ENCODE peak calls at places on chromosome 11, in seven cellular contexts. One of them, this sample, is unnamed.

GRCh38 chr11:46277313-46277622 is 194 bp upstream of the CREB3L1 start:
- DNase-seq in spleen: no peak
- DNase-seq in T-helper 1 cell: no peak
- DNase-seq in activated CD8-positive, alpha-beta memory T cell treated with anti-CD3 and anti-CD28 coated beads for 24 hours: no peak
- DNase-seq in SHP77: peak
- DNase-seq in B cell: no peak
- DNase-seq in fibroblast of the aortic adventitia: peak
- DNase-seq in this sample: no peak

GRCh38 chr11:19398772-19399542 is 158.2 kb upstream of the E2F8 start:
- DNase-seq in fibroblast of the aortic adventitia: peak
- DNase-seq in B cell: no peak
- DNase-seq in SHP77: no peak
- DNase-seq in T-helper 1 cell: no peak
- DNase-seq in spleen: no peak
- DNase-seq in activated CD8-positive, alpha-beta memory T cell treated with anti-CD3 and anti-CD28 coated beads for 24 hours: no peak
- DNase-seq in this sample: no peak

GRCh38 chr11:88531776-88532175 is 194.2 kb upstream of the CTSC start:
- DNase-seq in activated CD8-positive, alpha-beta memory T cell treated with anti-CD3 and anti-CD28 coated beads for 24 hours: no peak
- DNase-seq in SHP77: no peak
- DNase-seq in spleen: no peak
- DNase-seq in fibroblast of the aortic adventitia: no peak
- DNase-seq in T-helper 1 cell: no peak
- DNase-seq in B cell: no peak
- DNase-seq in this sample: no peak

GRCh38 chr11:129636926-129637325 is 178.7 kb upstream of the TMEM45B start:
- DNase-seq in T-helper 1 cell: no peak
- DNase-seq in activated CD8-positive, alpha-beta memory T cell treated with anti-CD3 and anti-CD28 coated beads for 24 hours: no peak
- DNase-seq in B cell: no peak
- DNase-seq in spleen: no peak
- DNase-seq in SHP77: no peak
- DNase-seq in fibroblast of the aortic adventitia: no peak
- DNase-seq in this sample: no peak

GRCh38 chr11:83956119-83956697 is 670.0 kb upstream of the CCDC90B start:
- DNase-seq in T-helper 1 cell: no peak
- DNase-seq in fibroblast of the aortic adventitia: no peak
- DNase-seq in activated CD8-positive, alpha-beta memory T cell treated with anti-CD3 and anti-CD28 coated beads for 24 hours: no peak
- DNase-seq in B cell: no peak
- DNase-seq in spleen: no peak
- DNase-seq in SHP77: no peak
- DNase-seq in this sample: no peak

GRCh38 chr11:46247664-46248063 is 29.8 kb upstream of the CREB3L1 start:
- DNase-seq in T-helper 1 cell: no peak
- DNase-seq in spleen: no peak
- DNase-seq in B cell: no peak
- DNase-seq in SHP77: peak
- DNase-seq in fibroblast of the aortic adventitia: peak
- DNase-seq in activated CD8-positive, alpha-beta memory T cell treated with anti-CD3 and anti-CD28 coated beads for 24 hours: no peak
- DNase-seq in this sample: peak

GRCh38 chr11:123062892-123063395 is 1.0 kb upstream of the HSPA8 start:
- DNase-seq in fibroblast of the aortic adventitia: peak
- DNase-seq in SHP77: no peak
- DNase-seq in T-helper 1 cell: no peak
- DNase-seq in spleen: no peak
- DNase-seq in B cell: no peak
- DNase-seq in activated CD8-positive, alpha-beta memory T cell treated with anti-CD3 and anti-CD28 coated beads for 24 hours: no peak
- DNase-seq in this sample: no peak

GRCh38 chr11:269146-269890 is 8.9 kb upstream of the NLRP6 start:
- DNase-seq in T-helper 1 cell: no peak
- DNase-seq in B cell: peak
- DNase-seq in activated CD8-positive, alpha-beta memory T cell treated with anti-CD3 and anti-CD28 coated beads for 24 hours: peak
- DNase-seq in SHP77: no peak
- DNase-seq in spleen: peak
- DNase-seq in fibroblast of the aortic adventitia: no peak
- DNase-seq in this sample: no peak

GRCh38 chr11:36110698-36111410 is 167.0 kb downstream of the LDLRAD3 start:
- DNase-seq in activated CD8-positive, alpha-beta memory T cell treated with anti-CD3 and anti-CD28 coated beads for 24 hours: no peak
- DNase-seq in T-helper 1 cell: no peak
- DNase-seq in spleen: no peak
- DNase-seq in SHP77: no peak
- DNase-seq in B cell: no peak
- DNase-seq in fibroblast of the aortic adventitia: no peak
- DNase-seq in this sample: no peak

GRCh38 chr11:46451759-46452158 is 60.2 kb upstream of the CHRM4 start:
- DNase-seq in spleen: no peak
- DNase-seq in activated CD8-positive, alpha-beta memory T cell treated with anti-CD3 and anti-CD28 coated beads for 24 hours: no peak
- DNase-seq in T-helper 1 cell: no peak
- DNase-seq in B cell: no peak
- DNase-seq in fibroblast of the aortic adventitia: no peak
- DNase-seq in SHP77: no peak
- DNase-seq in this sample: no peak

GRCh38 chr11:93652161-93652597 is 9.3 kb upstream of the CEP295 start:
- DNase-seq in B cell: no peak
- DNase-seq in activated CD8-positive, alpha-beta memory T cell treated with anti-CD3 and anti-CD28 coated beads for 24 hours: no peak
- DNase-seq in fibroblast of the aortic adventitia: peak
- DNase-seq in spleen: no peak
- DNase-seq in T-helper 1 cell: no peak
- DNase-seq in SHP77: peak
- DNase-seq in this sample: peak

GRCh38 chr11:70019576-70020011 is 58.5 kb upstream of the ANO1 start:
- DNase-seq in B cell: no peak
- DNase-seq in spleen: peak
- DNase-seq in T-helper 1 cell: no peak
- DNase-seq in activated CD8-positive, alpha-beta memory T cell treated with anti-CD3 and anti-CD28 coated beads for 24 hours: no peak
- DNase-seq in fibroblast of the aortic adventitia: peak
- DNase-seq in SHP77: no peak
- DNase-seq in this sample: no peak

This sample was measured in NCI-H774.